ENCODE peak calls at places on chromosomes 5 and 9, in ten cellular contexts. One of them, this sample, is unnamed.

GRCh38 chr9:32449969-32450368 is 65.5 kb downstream of the ACO1 start:
- DNase-seq in progenitor cell of endocrine pancreas: no peak
- DNase-seq in left ventricle myocardium inferior: no peak
- DNase-seq in cardiac muscle cell: no peak
- DNase-seq in cardiac fibroblast: no peak
- DNase-seq in brain microvascular endothelial cell: no peak
- DNase-seq in NB4: no peak
- DNase-seq in HFF-Myc: no peak
- DNase-seq in lower leg skin: no peak
- DNase-seq in mammary epithelial cell: no peak
- DNase-seq in this sample: no peak

GRCh38 chr5:75588666-75589065 is 22.6 kb upstream of the ANKDD1B start:
- DNase-seq in NB4: no peak
- DNase-seq in left ventricle myocardium inferior: no peak
- DNase-seq in cardiac fibroblast: peak
- DNase-seq in cardiac muscle cell: peak
- DNase-seq in progenitor cell of endocrine pancreas: no peak
- DNase-seq in HFF-Myc: no peak
- DNase-seq in mammary epithelial cell: no peak
- DNase-seq in lower leg skin: no peak
- DNase-seq in brain microvascular endothelial cell: no peak
- DNase-seq in this sample: no peak

GRCh38 chr5:122077451-122078115 is 476 bp downstream of the LOX start:
- DNase-seq in NB4: no peak
- DNase-seq in progenitor cell of endocrine pancreas: peak
- DNase-seq in cardiac fibroblast: peak
- DNase-seq in HFF-Myc: no peak
- DNase-seq in lower leg skin: no peak
- DNase-seq in mammary epithelial cell: peak
- DNase-seq in cardiac muscle cell: peak
- DNase-seq in brain microvascular endothelial cell: peak
- DNase-seq in left ventricle myocardium inferior: no peak
- DNase-seq in this sample: no peak

GRCh38 chr5:41925555-41925946 is 470 bp downstream of the FBXO4 start:
- DNase-seq in cardiac fibroblast: peak
- DNase-seq in progenitor cell of endocrine pancreas: no peak
- DNase-seq in mammary epithelial cell: peak
- DNase-seq in HFF-Myc: no peak
- DNase-seq in left ventricle myocardium inferior: peak
- DNase-seq in NB4: no peak
- DNase-seq in brain microvascular endothelial cell: peak
- DNase-seq in cardiac muscle cell: peak
- DNase-seq in lower leg skin: peak
- DNase-seq in this sample: no peak

GRCh38 chr5:119336262-119336661 is 19.6 kb upstream of the TNFAIP8 start:
- DNase-seq in NB4: no peak
- DNase-seq in left ventricle myocardium inferior: no peak
- DNase-seq in cardiac fibroblast: no peak
- DNase-seq in mammary epithelial cell: no peak
- DNase-seq in cardiac muscle cell: no peak
- DNase-seq in progenitor cell of endocrine pancreas: no peak
- DNase-seq in HFF-Myc: no peak
- DNase-seq in brain microvascular endothelial cell: no peak
- DNase-seq in lower leg skin: no peak
- DNase-seq in this sample: no peak

GRCh38 chr5:141821430-141821925 is 56.7 kb downstream of the PCDH1 start:
- DNase-seq in left ventricle myocardium inferior: no peak
- DNase-seq in cardiac fibroblast: peak
- DNase-seq in NB4: peak
- DNase-seq in cardiac muscle cell: peak
- DNase-seq in lower leg skin: no peak
- DNase-seq in HFF-Myc: peak
- DNase-seq in brain microvascular endothelial cell: peak
- DNase-seq in mammary epithelial cell: peak
- DNase-seq in progenitor cell of endocrine pancreas: no peak
- DNase-seq in this sample: no peak

GRCh38 chr5:138354387-138354786 is 1.9 kb downstream of the KDM3B start:
- DNase-seq in cardiac fibroblast: no peak
- DNase-seq in mammary epithelial cell: no peak
- DNase-seq in NB4: no peak
- DNase-seq in left ventricle myocardium inferior: no peak
- DNase-seq in HFF-Myc: no peak
- DNase-seq in brain microvascular endothelial cell: no peak
- DNase-seq in lower leg skin: no peak
- DNase-seq in progenitor cell of endocrine pancreas: no peak
- DNase-seq in cardiac muscle cell: no peak
- DNase-seq in this sample: no peak

GRCh38 chr5:38642194-38642987 is 85.9 kb upstream of the LIFR start:
- DNase-seq in mammary epithelial cell: no peak
- DNase-seq in cardiac fibroblast: no peak
- DNase-seq in progenitor cell of endocrine pancreas: no peak
- DNase-seq in cardiac muscle cell: no peak
- DNase-seq in left ventricle myocardium inferior: no peak
- DNase-seq in lower leg skin: no peak
- DNase-seq in brain microvascular endothelial cell: no peak
- DNase-seq in NB4: no peak
- DNase-seq in HFF-Myc: no peak
- DNase-seq in this sample: no peak

GRCh38 chr9:117354997-117355396 is 59.9 kb downstream of the ASTN2 start:
- DNase-seq in progenitor cell of endocrine pancreas: no peak
- DNase-seq in lower leg skin: no peak
- DNase-seq in NB4: no peak
- DNase-seq in left ventricle myocardium inferior: no peak
- DNase-seq in brain microvascular endothelial cell: no peak
- DNase-seq in cardiac fibroblast: no peak
- DNase-seq in cardiac muscle cell: no peak
- DNase-seq in mammary epithelial cell: no peak
- DNase-seq in HFF-Myc: no peak
- DNase-seq in this sample: no peak

GRCh38 chr9:114348906-114349482 is 19.3 kb downstream of the ORM2 start:
- DNase-seq in mammary epithelial cell: peak
- DNase-seq in cardiac muscle cell: peak
- DNase-seq in HFF-Myc: peak
- DNase-seq in brain microvascular endothelial cell: peak
- DNase-seq in left ventricle myocardium inferior: no peak
- DNase-seq in lower leg skin: peak
- DNase-seq in progenitor cell of endocrine pancreas: no peak
- DNase-seq in NB4: peak
- DNase-seq in cardiac fibroblast: peak
- DNase-seq in this sample: peak

GRCh38 chr9:6150483-6150882 is 65.1 kb upstream of the IL33 start:
- DNase-seq in lower leg skin: no peak
- DNase-seq in progenitor cell of endocrine pancreas: no peak
- DNase-seq in brain microvascular endothelial cell: no peak
- DNase-seq in left ventricle myocardium inferior: no peak
- DNase-seq in NB4: no peak
- DNase-seq in cardiac fibroblast: no peak
- DNase-seq in mammary epithelial cell: no peak
- DNase-seq in HFF-Myc: no peak
- DNase-seq in cardiac muscle cell: no peak
- DNase-seq in this sample: no peak

GRCh38 chr5:133635051-133635450 is 22.7 kb upstream of the FSTL4 start:
- DNase-seq in cardiac muscle cell: peak
- DNase-seq in HFF-Myc: peak
- DNase-seq in progenitor cell of endocrine pancreas: no peak
- DNase-seq in lower leg skin: no peak
- DNase-seq in NB4: no peak
- DNase-seq in mammary epithelial cell: peak
- DNase-seq in brain microvascular endothelial cell: peak
- DNase-seq in left ventricle myocardium inferior: no peak
- DNase-seq in cardiac fibroblast: no peak
- DNase-seq in this sample: no peak

GRCh38 chr9:92763721-92764380 is 782 bp downstream of the BICD2 start:
- DNase-seq in cardiac fibroblast: no peak
- DNase-seq in left ventricle myocardium inferior: peak
- DNase-seq in progenitor cell of endocrine pancreas: no peak
- DNase-seq in cardiac muscle cell: no peak
- DNase-seq in lower leg skin: no peak
- DNase-seq in NB4: peak
- DNase-seq in brain microvascular endothelial cell: no peak
- DNase-seq in mammary epithelial cell: no peak
- DNase-seq in HFF-Myc: no peak
- DNase-seq in this sample: no peak

GRCh38 chr9:14455243-14455642 is 141.3 kb upstream of the NFIB start:
- DNase-seq in progenitor cell of endocrine pancreas: no peak
- DNase-seq in HFF-Myc: no peak
- DNase-seq in lower leg skin: no peak
- DNase-seq in cardiac fibroblast: no peak
- DNase-seq in brain microvascular endothelial cell: no peak
- DNase-seq in NB4: no peak
- DNase-seq in mammary epithelial cell: no peak
- DNase-seq in left ventricle myocardium inferior: no peak
- DNase-seq in cardiac muscle cell: no peak
- DNase-seq in this sample: no peak

GRCh38 chr9:69071059-69071458 is 35.5 kb downstream of the FXN start:
- DNase-seq in mammary epithelial cell: no peak
- DNase-seq in HFF-Myc: no peak
- DNase-seq in progenitor cell of endocrine pancreas: no peak
- DNase-seq in left ventricle myocardium inferior: no peak
- DNase-seq in cardiac fibroblast: peak
- DNase-seq in cardiac muscle cell: peak
- DNase-seq in brain microvascular endothelial cell: no peak
- DNase-seq in lower leg skin: no peak
- DNase-seq in NB4: no peak
- DNase-seq in this sample: no peak

GRCh38 chr5:136062563-136063274 is 33.9 kb downstream of the TGFBI start:
- DNase-seq in lower leg skin: no peak
- DNase-seq in progenitor cell of endocrine pancreas: no peak
- DNase-seq in HFF-Myc: no peak
- DNase-seq in brain microvascular endothelial cell: no peak
- DNase-seq in cardiac fibroblast: peak
- DNase-seq in cardiac muscle cell: peak
- DNase-seq in NB4: peak
- DNase-seq in mammary epithelial cell: peak
- DNase-seq in left ventricle myocardium inferior: no peak
- DNase-seq in this sample: no peak

GRCh38 chr9:12961276-12961809 is 186.5 kb downstream of the LURAP1L start:
- DNase-seq in left ventricle myocardium inferior: no peak
- DNase-seq in brain microvascular endothelial cell: no peak
- DNase-seq in cardiac muscle cell: no peak
- DNase-seq in mammary epithelial cell: no peak
- DNase-seq in NB4: no peak
- DNase-seq in HFF-Myc: no peak
- DNase-seq in progenitor cell of endocrine pancreas: no peak
- DNase-seq in cardiac fibroblast: peak
- DNase-seq in lower leg skin: no peak
- DNase-seq in this sample: no peak

GRCh38 chr5:179113143-179113530 is 53.0 kb downstream of the ZNF354C start:
- DNase-seq in HFF-Myc: no peak
- DNase-seq in mammary epithelial cell: no peak
- DNase-seq in cardiac muscle cell: no peak
- DNase-seq in NB4: no peak
- DNase-seq in brain microvascular endothelial cell: no peak
- DNase-seq in lower leg skin: no peak
- DNase-seq in progenitor cell of endocrine pancreas: no peak
- DNase-seq in left ventricle myocardium inferior: no peak
- DNase-seq in cardiac fibroblast: no peak
- DNase-seq in this sample: no peak

GRCh38 chr9:113602126-113603119 is 138.9 kb downstream of the RGS3 start:
- DNase-seq in brain microvascular endothelial cell: peak
- DNase-seq in NB4: peak
- DNase-seq in progenitor cell of endocrine pancreas: no peak
- DNase-seq in mammary epithelial cell: peak
- DNase-seq in cardiac muscle cell: peak
- DNase-seq in cardiac fibroblast: peak
- DNase-seq in HFF-Myc: peak
- DNase-seq in left ventricle myocardium inferior: peak
- DNase-seq in lower leg skin: no peak
- DNase-seq in this sample: peak

GRCh38 chr5:62130107-62130506 is 175.9 kb upstream of the KIF2A start:
- DNase-seq in cardiac fibroblast: no peak
- DNase-seq in lower leg skin: no peak
- DNase-seq in mammary epithelial cell: no peak
- DNase-seq in brain microvascular endothelial cell: no peak
- DNase-seq in progenitor cell of endocrine pancreas: no peak
- DNase-seq in left ventricle myocardium inferior: no peak
- DNase-seq in NB4: no peak
- DNase-seq in HFF-Myc: no peak
- DNase-seq in cardiac muscle cell: no peak
- DNase-seq in this sample: no peak
- TF ChIP-seq CTCF in cardiac fibroblast: no peak
- TF ChIP-seq CTCF in lower leg skin: no peak
- TF ChIP-seq CTCF in mammary epithelial cell: no peak
- TF ChIP-seq CTCF in brain microvascular endothelial cell: no peak
- TF ChIP-seq CTCF in progenitor cell of endocrine pancreas: no peak
- TF ChIP-seq CTCF in left ventricle myocardium inferior: no peak
- TF ChIP-seq CTCF in NB4: no peak
- TF ChIP-seq CTCF in HFF-Myc: no peak
- TF ChIP-seq CTCF in cardiac muscle cell: no peak
- TF ChIP-seq CTCF in this sample: no peak

GRCh38 chr5:171450423-171451246 is 31.2 kb downstream of the FGF18 start:
- DNase-seq in lower leg skin: peak
- DNase-seq in cardiac fibroblast: peak
- DNase-seq in progenitor cell of endocrine pancreas: no peak
- DNase-seq in NB4: peak
- DNase-seq in HFF-Myc: peak
- DNase-seq in brain microvascular endothelial cell: peak
- DNase-seq in mammary epithelial cell: peak
- DNase-seq in cardiac muscle cell: peak
- DNase-seq in left ventricle myocardium inferior: peak
- DNase-seq in this sample: no peak
- TF ChIP-seq CTCF in lower leg skin: no peak
- TF ChIP-seq CTCF in cardiac fibroblast: no peak
- TF ChIP-seq CTCF in progenitor cell of endocrine pancreas: no peak
- TF ChIP-seq CTCF in NB4: no peak
- TF ChIP-seq CTCF in HFF-Myc: no peak
- TF ChIP-seq CTCF in brain microvascular endothelial cell: no peak
- TF ChIP-seq CTCF in mammary epithelial cell: no peak
- TF ChIP-seq CTCF in cardiac muscle cell: no peak
- TF ChIP-seq CTCF in left ventricle myocardium inferior: no peak
- TF ChIP-seq CTCF in this sample: no peak

DNA sequence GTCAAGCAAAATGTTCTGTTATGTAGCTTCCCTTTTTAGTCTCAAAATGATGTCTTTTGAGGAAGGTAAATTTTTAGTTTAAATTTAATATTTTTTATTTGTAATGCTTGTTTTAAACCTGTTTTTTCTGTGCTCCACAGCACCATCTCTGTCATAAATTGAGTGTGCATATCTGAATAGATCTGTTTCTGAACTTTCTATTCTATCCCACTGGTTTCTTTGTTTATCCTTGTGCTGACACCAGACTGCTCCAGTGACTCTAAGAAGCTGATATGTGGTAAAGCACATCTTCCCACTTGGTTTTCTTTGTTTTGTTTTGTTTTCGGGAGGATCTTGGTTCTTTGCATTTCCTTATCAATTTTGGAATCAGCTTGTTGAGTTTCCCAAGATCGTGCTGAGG is 7.1 kb upstream of the RNF145 start:
- DNase-seq in NB4: no peak
- DNase-seq in cardiac fibroblast: no peak
- DNase-seq in left ventricle myocardium inferior: no peak
- DNase-seq in lower leg skin: no peak
- DNase-seq in brain microvascular endothelial cell: no peak
- DNase-seq in cardiac muscle cell: no peak
- DNase-seq in HFF-Myc: no peak
- DNase-seq in mammary epithelial cell: no peak
- DNase-seq in progenitor cell of endocrine pancreas: no peak
- DNase-seq in this sample: no peak
- TF ChIP-seq CTCF in NB4: no peak
- TF ChIP-seq CTCF in cardiac fibroblast: no peak
- TF ChIP-seq CTCF in left ventricle myocardium inferior: no peak
- TF ChIP-seq CTCF in lower leg skin: no peak
- TF ChIP-seq CTCF in brain microvascular endothelial cell: no peak
- TF ChIP-seq CTCF in cardiac muscle cell: no peak
- TF ChIP-seq CTCF in HFF-Myc: no peak
- TF ChIP-seq CTCF in mammary epithelial cell: peak
- TF ChIP-seq CTCF in progenitor cell of endocrine pancreas: no peak
- TF ChIP-seq CTCF in this sample: no peak

GRCh38 chr9:35510745-35511428 is 21.0 kb downstream of the RUSC2 start:
- DNase-seq in NB4: no peak
- DNase-seq in left ventricle myocardium inferior: peak
- DNase-seq in mammary epithelial cell: peak
- DNase-seq in lower leg skin: peak
- DNase-seq in brain microvascular endothelial cell: peak
- DNase-seq in HFF-Myc: peak
- DNase-seq in progenitor cell of endocrine pancreas: no peak
- DNase-seq in cardiac muscle cell: peak
- DNase-seq in cardiac fibroblast: peak
- DNase-seq in this sample: no peak
- TF ChIP-seq CTCF in NB4: no peak
- TF ChIP-seq CTCF in left ventricle myocardium inferior: peak
- TF ChIP-seq CTCF in mammary epithelial cell: peak
- TF ChIP-seq CTCF in lower leg skin: no peak
- TF ChIP-seq CTCF in brain microvascular endothelial cell: peak
- TF ChIP-seq CTCF in HFF-Myc: peak
- TF ChIP-seq CTCF in progenitor cell of endocrine pancreas: no peak
- TF ChIP-seq CTCF in cardiac muscle cell: peak
- TF ChIP-seq CTCF in cardiac fibroblast: peak
- TF ChIP-seq CTCF in this sample: no peak

This sample was measured in omental fat pad.